ENCODE peak calls at places on chromosomes 12 and 14, in five cellular contexts. O, P, V, G and H are unnamed samples.
A peak's percentile ranks its signal among the peaks of the same experiment; 100 is the strongest.

GRCh38 chr12:1171657-1172056 is 180.6 kb downstream of the ERC1 start:
- DNase-seq in G (no peak), P (no peak), O (no peak), V (no peak), H (no peak)

GRCh38 chr12:20370001-20370381 is 1.7 kb downstream of the PDE3A start:
- DNase-seq in O (no peak), G (no peak), V (no peak), P (peak; percentile 63), H (peak; percentile 70)

GRCh38 chr14:59292921-59293605 is 104.6 kb downstream of the DAAM1 start:
- DNase-seq in G (no peak), O (no peak), V (no peak), P (no peak), H (no peak)

GRCh38 chr14:73884438-73885190 is 2.0 kb upstream of the ZNF410 start:
- DNase-seq in O (no peak), V (no peak), G (no peak), P (no peak), H (no peak)

GRCh38 chr12:96719671-96720362 is 187.2 kb upstream of the NEDD1 start:
- DNase-seq in G (no peak), P (no peak), O (peak; percentile 54), V (no peak), H (peak; percentile 11)

GRCh38 chr12:14111230-14111865 is 129.9 kb upstream of the GRIN2B start:
- DNase-seq in G (peak; percentile 1), V (no peak), P (peak; percentile 49), O (peak; percentile 33), H (peak; percentile 83)

GRCh38 chr14:80638620-80639215 is 302.8 kb downstream of the CEP128 start:
- DNase-seq in P (no peak), G (no peak), O (no peak), V (no peak), H (no peak)

GRCh38 chr14:54085137-54085810 is 128.6 kb upstream of the BMP4 start:
- DNase-seq in V (no peak), P (no peak), G (peak; percentile 47), O (no peak), H (peak; percentile 13)

GRCh38 chr14:71776463-71777359 is 155.5 kb upstream of the RGS6 start:
- DNase-seq in V (no peak), P (no peak), O (peak; percentile 25), G (no peak), H (peak; percentile 18)

GRCh38 chr12:96766232-96766631 is 140.8 kb upstream of the NEDD1 start:
- DNase-seq in G (peak; percentile 1), P (no peak), O (no peak), V (no peak), H (peak; percentile 55)

GRCh38 chr12:132886529-132887477 is 602 bp downstream of the CHFR start:
- DNase-seq in V (no peak), P (no peak), G (peak; percentile 6), O (no peak), H (peak; percentile 70)

GRCh38 chr12:4412056-4412455 is 32.5 kb upstream of the FGF23 start:
- DNase-seq in P (no peak), V (no peak), G (no peak), O (no peak), H (no peak)

GRCh38 chr14:101559624-101560533 is 1.4 kb upstream of the DIO3 start:
- DNase-seq in P (peak; percentile 72), O (no peak), V (no peak), G (no peak), H (peak; percentile 67)

GRCh38 chr12:108888031-108888430 is 8.1 kb downstream of the DAO start:
- DNase-seq in V (no peak), O (no peak), G (no peak), P (no peak), H (no peak)

GRCh38 chr12:108881953-108882352 is 2.1 kb downstream of the DAO start:
- DNase-seq in O (no peak), P (no peak), V (no peak), G (no peak), H (no peak)

GRCh38 chr12:108886873-108887629 is 7.2 kb downstream of the DAO start:
- DNase-seq in V (no peak), G (no peak), O (no peak), P (no peak), H (no peak)

GRCh38 chr12:108879615-108880254 is at the start of gene DAO:
- DNase-seq in V (no peak), P (no peak), O (no peak), G (peak; percentile 43), H (no peak)

DNA sequence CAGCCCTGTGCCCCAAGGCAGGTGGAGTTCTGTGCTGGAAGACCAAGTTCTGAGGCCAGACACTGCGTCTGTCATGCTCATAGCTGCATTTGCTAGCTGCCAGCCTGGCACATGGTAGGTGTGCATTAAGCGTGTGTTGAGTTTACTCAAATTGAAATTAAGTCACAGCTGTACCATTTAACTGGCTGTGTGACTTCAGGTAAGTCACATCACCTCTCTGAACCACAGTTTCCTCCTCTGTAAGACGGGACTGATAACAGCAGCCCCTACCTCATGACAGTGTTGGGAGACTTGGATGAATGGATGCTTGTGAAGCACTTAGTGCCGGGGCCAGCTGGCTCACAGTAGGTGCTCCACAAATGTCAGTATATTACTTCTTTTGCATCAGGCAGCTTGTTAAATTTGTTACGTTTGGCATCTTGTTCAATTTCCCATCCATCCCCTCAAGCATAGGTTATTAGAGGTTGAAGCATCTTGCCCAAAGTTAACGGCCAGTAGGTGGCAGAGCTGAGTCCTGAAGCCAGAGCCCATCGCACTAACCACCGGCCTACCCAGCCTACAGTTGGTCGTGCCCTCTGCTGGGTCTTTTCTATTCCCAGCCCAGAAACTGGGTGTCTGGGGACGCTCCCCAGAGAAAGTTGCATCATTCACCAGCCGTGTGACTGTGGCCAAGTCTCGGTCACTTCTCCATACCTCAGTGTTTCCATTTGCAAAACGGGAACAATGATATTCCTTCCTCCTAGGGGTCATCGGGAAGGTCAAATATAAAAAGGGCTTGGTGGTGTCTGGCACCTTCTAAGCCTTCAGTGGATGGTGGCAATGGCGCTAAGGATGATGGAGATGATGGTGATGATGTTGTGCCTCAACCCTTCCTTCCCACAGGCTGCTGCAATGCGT is 4.5 kb downstream of the DAO start:
- DNase-seq in O (no peak), V (peak; percentile 68), P (peak; percentile 90), G (peak; percentile 14), H (peak; percentile 82)
- TF ChIP-seq CREB1 in O (no peak), V (no peak), P (no peak), G (no peak), H (no peak)

GRCh38 chr14:24079521-24080141 is 8.3 kb downstream of the CPNE6 start:
- DNase-seq in G (no peak), V (no peak), O (no peak), P (peak; percentile 54), H (peak; percentile 90)

GRCh38 chr14:24078146-24078545 is 6.8 kb downstream of the CPNE6 start:
- DNase-seq in V (no peak), P (no peak), O (no peak), G (no peak), H (no peak)

GRCh38 chr14:24080888-24081738 is 9.8 kb downstream of the CPNE6 start:
- DNase-seq in V (peak; percentile 83), P (peak; percentile 81), O (no peak), G (peak; percentile 38), H (peak; percentile 81)

GRCh38 chr14:24081739-24082204 is 10.4 kb downstream of the CPNE6 start:
- DNase-seq in O (no peak), P (no peak), G (no peak), V (no peak), H (no peak)

DNA sequence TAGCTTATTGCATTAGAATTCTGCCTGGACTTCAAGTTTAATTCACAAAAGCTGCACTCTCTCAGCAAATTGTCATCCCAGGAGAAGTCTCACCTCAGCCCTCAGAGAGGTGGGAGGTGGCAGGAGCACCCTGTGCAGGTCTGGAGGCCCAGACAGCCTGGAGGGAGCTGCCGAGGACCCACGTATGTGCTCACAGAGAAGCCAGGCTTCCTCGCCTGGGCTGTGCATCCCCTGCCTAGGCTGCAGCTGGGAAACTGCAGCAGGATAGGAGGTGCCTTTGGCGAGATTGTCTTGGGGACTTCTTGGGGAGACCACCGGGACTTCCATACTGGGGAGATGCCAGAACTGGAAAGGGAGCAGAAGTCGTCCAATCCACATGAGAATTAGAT is 8.8 kb downstream of the CPNE6 start:
- DNase-seq in P (no peak), O (no peak), G (no peak), V (no peak), H (no peak)
- H2AFZ ChIP-seq in P (no peak overlapping the region), O (no peak overlapping the region), G (no peak overlapping the region), V (no peak overlapping the region), H (peak overlapping the region; percentile 94)

GRCh38 chr14:62497708-62498107 is 547.5 kb downstream of the KCNH5 start:
- DNase-seq in O (no peak), V (no peak), P (no peak), G (no peak), H (no peak)
- TF ChIP-seq CREB1 in O (no peak), V (no peak), P (no peak), G (no peak), H (no peak)

DNA sequence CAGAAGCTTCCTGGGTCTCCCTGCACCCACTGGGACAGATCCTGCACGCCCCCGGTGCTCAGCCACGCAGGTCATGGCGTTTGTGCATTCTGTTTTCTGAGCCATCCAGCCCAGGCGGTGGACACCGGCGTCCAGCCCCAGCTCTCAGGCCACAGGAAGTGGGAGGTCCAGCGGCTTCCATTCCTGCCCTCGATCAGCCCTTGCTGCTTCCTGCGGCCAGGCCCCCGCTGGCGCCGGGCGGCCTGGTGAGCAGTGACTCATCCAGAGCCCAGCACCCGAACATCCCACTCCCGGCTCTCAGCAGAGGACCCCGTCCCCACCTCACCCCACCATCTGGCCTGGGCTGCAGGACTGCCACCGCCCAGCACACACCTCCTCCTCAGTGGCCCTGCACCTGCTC is 18.0 kb upstream of the NUDT14 start:
- DNase-seq in V (peak; percentile 62), O (no peak), P (no peak), G (no peak), H (no peak)
- H2AFZ ChIP-seq in V (peak overlapping the region; percentile 59), O (no peak overlapping the region), P (no peak overlapping the region), G (no peak overlapping the region), H (no peak overlapping the region)

GRCh38 chr12:65598688-65599087 is 225.6 kb upstream of the HMGA2 start:
- DNase-seq in P (no peak), V (no peak), G (no peak), O (no peak), H (peak; percentile 51)

GRCh38 chr12:65597527-65597926 is 226.8 kb upstream of the HMGA2 start:
- DNase-seq in V (peak; percentile 17), O (no peak), G (no peak), P (no peak), H (no peak)

GRCh38 chr12:65594373-65594772 is 229.9 kb upstream of the HMGA2 start:
- DNase-seq in P (no peak), O (no peak), G (no peak), V (no peak), H (peak; percentile 51)

GRCh38 chr12:65595016-65595560 is 229.2 kb upstream of the HMGA2 start:
- DNase-seq in G (no peak), V (no peak), P (peak; percentile 51), O (no peak), H (peak; percentile 62)

DNA sequence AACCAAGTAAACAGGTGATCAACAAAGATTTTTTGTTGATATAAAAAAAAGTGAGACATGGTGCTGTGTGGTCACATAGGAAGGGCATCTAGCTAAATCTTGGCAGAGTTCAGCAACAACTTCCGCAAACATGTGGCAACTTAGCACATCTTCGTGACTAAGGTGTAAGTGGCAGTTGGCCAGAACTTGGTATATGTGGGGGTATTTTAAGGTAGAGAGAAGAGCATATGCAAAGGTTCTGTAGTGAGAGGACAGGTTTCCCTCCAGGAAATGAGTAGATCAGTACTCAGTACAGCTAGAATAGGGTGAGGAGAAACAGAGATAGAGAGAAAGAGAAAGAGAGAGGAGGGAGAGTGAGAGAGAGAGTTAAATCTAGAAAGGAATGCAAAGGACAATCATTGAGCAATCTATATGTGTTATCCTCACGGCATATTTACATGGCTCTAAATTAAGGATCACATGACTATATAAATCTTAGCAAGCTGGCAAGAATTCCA is 227.7 kb upstream of the HMGA2 start:
- DNase-seq in G (no peak), O (no peak), P (no peak), V (no peak), H (no peak)
- TF ChIP-seq CREB1 in G (no peak), O (no peak), P (no peak), V (no peak), H (no peak)

GRCh38 chr12:3142386-3142785 is 65.2 kb downstream of the TSPAN9 start:
- DNase-seq in G (no peak), P (no peak), V (no peak), O (no peak), H (no peak)
- H2AFZ ChIP-seq in G (no peak overlapping the region), P (no peak overlapping the region), V (no peak overlapping the region), O (no peak overlapping the region), H (no peak overlapping the region)